ENCODE peak calls at places on chromosomes 13 and 19, in four cellular contexts. A is substantia nigra, Z is fibroblast of villous mesenchyme, U is A549. H is an unnamed sample.

GRCh38 chr13:67914535-67914934 is 684.4 kb upstream of the PCDH9 start:
- DNase-seq in Z (no peak), U (no peak), A (no peak), H (no peak)

GRCh38 chr19:49911381-49912145 is 14.9 kb upstream of the IL4I1 start:
- DNase-seq in Z (peak), U (no peak), A (peak), H (no peak)

GRCh38 chr19:17370026-17370587 is 7.0 kb downstream of the PLVAP start:
- DNase-seq in U (no peak), Z (peak), A (no peak), H (no peak)

GRCh38 chr13:32164622-32165268 is 133.2 kb downstream of the FRY start:
- DNase-seq in Z (peak), A (peak), U (peak), H (no peak)

GRCh38 chr19:47512183-47512947 is 2.5 kb downstream of the NAPA start:
- DNase-seq in Z (peak), A (no peak), U (peak), H (no peak)

GRCh38 chr13:71704650-71705049 is 162.4 kb downstream of the DACH1 start:
- DNase-seq in U (no peak), Z (peak), A (no peak), H (no peak)

GRCh38 chr13:95154441-95154886 is 146.8 kb downstream of the ABCC4 start:
- DNase-seq in A (no peak), U (peak), Z (no peak), H (no peak)

GRCh38 chr13:46149272-46150133 is 32.5 kb downstream of the LCP1 start:
- DNase-seq in A (no peak), Z (no peak), U (no peak), H (no peak)

GRCh38 chr19:8161135-8161646 is 11.8 kb upstream of the FBN3 start:
- DNase-seq in Z (no peak), A (no peak), U (peak), H (peak)

GRCh38 chr13:114011226-114011625 is 37.4 kb upstream of the C13orf46 start:
- DNase-seq in A (no peak), U (no peak), Z (no peak), H (no peak)

GRCh38 chr19:54282706-54283105 is 1.8 kb upstream of the LILRB2 start:
- DNase-seq in U (no peak), A (no peak), Z (no peak), H (no peak)

GRCh38 chr13:76976488-76976887 is 15.4 kb upstream of the CLN5 start:
- DNase-seq in Z (peak), A (no peak), U (no peak), H (no peak)

H was measured in dorsolateral prefrontal cortex.